ENCODE peak calls at places on chromosomes 11 and 22, in four cellular contexts. One of them, this sample, is unnamed.

GRCh38 chr22:25080855-25081254 is 118.8 kb upstream of the CRYBB3 start:
- DNase-seq in stimulated activated CD4-positive, alpha-beta T cell treated with anti-CD3 and anti-CD28 coated beads, Interleukin-2, amount 100 ng/mL, for 48 hours: no peak
- DNase-seq in cardiac septum: no peak
- DNase-seq in iPS DF 6.9: no peak
- DNase-seq in this sample: no peak

GRCh38 chr11:115222218-115222862 is 281.9 kb downstream of the CADM1 start:
- DNase-seq in cardiac septum: no peak
- DNase-seq in stimulated activated CD4-positive, alpha-beta T cell treated with anti-CD3 and anti-CD28 coated beads, Interleukin-2, amount 100 ng/mL, for 48 hours: no peak
- DNase-seq in iPS DF 6.9: no peak
- DNase-seq in this sample: peak

GRCh38 chr11:95717314-95717713 is 72.3 kb downstream of the FAM76B start:
- DNase-seq in iPS DF 6.9: no peak
- DNase-seq in stimulated activated CD4-positive, alpha-beta T cell treated with anti-CD3 and anti-CD28 coated beads, Interleukin-2, amount 100 ng/mL, for 48 hours: no peak
- DNase-seq in cardiac septum: no peak
- DNase-seq in this sample: no peak

GRCh38 chr11:110715541-110715940 is 3.3 kb upstream of the ARHGAP20 start:
- DNase-seq in iPS DF 6.9: no peak
- DNase-seq in cardiac septum: no peak
- DNase-seq in stimulated activated CD4-positive, alpha-beta T cell treated with anti-CD3 and anti-CD28 coated beads, Interleukin-2, amount 100 ng/mL, for 48 hours: no peak
- DNase-seq in this sample: peak

GRCh38 chr11:4044971-4045646 is 49.5 kb upstream of the RRM1 start:
- DNase-seq in stimulated activated CD4-positive, alpha-beta T cell treated with anti-CD3 and anti-CD28 coated beads, Interleukin-2, amount 100 ng/mL, for 48 hours: no peak
- DNase-seq in cardiac septum: no peak
- DNase-seq in iPS DF 6.9: no peak
- DNase-seq in this sample: no peak

GRCh38 chr22:31083377-31083768 is 2.3 kb downstream of the SMTN start:
- DNase-seq in cardiac septum: no peak
- DNase-seq in iPS DF 6.9: no peak
- DNase-seq in stimulated activated CD4-positive, alpha-beta T cell treated with anti-CD3 and anti-CD28 coated beads, Interleukin-2, amount 100 ng/mL, for 48 hours: no peak
- DNase-seq in this sample: no peak

GRCh38 chr22:47810505-47811500 is 1048.4 kb downstream of the TBC1D22A start:
- DNase-seq in stimulated activated CD4-positive, alpha-beta T cell treated with anti-CD3 and anti-CD28 coated beads, Interleukin-2, amount 100 ng/mL, for 48 hours: no peak
- DNase-seq in iPS DF 6.9: no peak
- DNase-seq in cardiac septum: peak
- DNase-seq in this sample: no peak

GRCh38 chr11:3130269-3131071 is 34.6 kb downstream of the OSBPL5 start:
- DNase-seq in cardiac septum: peak
- DNase-seq in iPS DF 6.9: no peak
- DNase-seq in stimulated activated CD4-positive, alpha-beta T cell treated with anti-CD3 and anti-CD28 coated beads, Interleukin-2, amount 100 ng/mL, for 48 hours: no peak
- DNase-seq in this sample: no peak

GRCh38 chr11:73598719-73599379 is 937 bp upstream of the FAM168A start:
- DNase-seq in cardiac septum: no peak
- DNase-seq in iPS DF 6.9: no peak
- DNase-seq in stimulated activated CD4-positive, alpha-beta T cell treated with anti-CD3 and anti-CD28 coated beads, Interleukin-2, amount 100 ng/mL, for 48 hours: no peak
- DNase-seq in this sample: no peak

GRCh38 chr22:39634530-39635399 is 64.2 kb downstream of the CACNA1I start:
- DNase-seq in iPS DF 6.9: no peak
- DNase-seq in stimulated activated CD4-positive, alpha-beta T cell treated with anti-CD3 and anti-CD28 coated beads, Interleukin-2, amount 100 ng/mL, for 48 hours: peak
- DNase-seq in cardiac septum: no peak
- DNase-seq in this sample: peak

GRCh38 chr11:4826425-4826824 is 5.3 kb downstream of the OR51F2 start:
- DNase-seq in cardiac septum: no peak
- DNase-seq in stimulated activated CD4-positive, alpha-beta T cell treated with anti-CD3 and anti-CD28 coated beads, Interleukin-2, amount 100 ng/mL, for 48 hours: no peak
- DNase-seq in iPS DF 6.9: no peak
- DNase-seq in this sample: peak

GRCh38 chr11:70468256-70469230 is 70.2 kb downstream of the CTTN start:
- DNase-seq in cardiac septum: peak
- DNase-seq in stimulated activated CD4-positive, alpha-beta T cell treated with anti-CD3 and anti-CD28 coated beads, Interleukin-2, amount 100 ng/mL, for 48 hours: no peak
- DNase-seq in iPS DF 6.9: no peak
- DNase-seq in this sample: no peak

GRCh38 chr11:69466039-69466438 is 15.4 kb upstream of the LINC01488 start:
- DNase-seq in cardiac septum: no peak
- DNase-seq in iPS DF 6.9: no peak
- DNase-seq in stimulated activated CD4-positive, alpha-beta T cell treated with anti-CD3 and anti-CD28 coated beads, Interleukin-2, amount 100 ng/mL, for 48 hours: no peak
- DNase-seq in this sample: no peak

GRCh38 chr11:93784935-93785360 is 866 bp downstream of the MED17 start:
- DNase-seq in iPS DF 6.9: no peak
- DNase-seq in cardiac septum: no peak
- DNase-seq in stimulated activated CD4-positive, alpha-beta T cell treated with anti-CD3 and anti-CD28 coated beads, Interleukin-2, amount 100 ng/mL, for 48 hours: no peak
- DNase-seq in this sample: no peak

GRCh38 chr11:93895106-93895862 is 44.9 kb upstream of the VSTM5 start:
- DNase-seq in iPS DF 6.9: peak
- DNase-seq in stimulated activated CD4-positive, alpha-beta T cell treated with anti-CD3 and anti-CD28 coated beads, Interleukin-2, amount 100 ng/mL, for 48 hours: no peak
- DNase-seq in cardiac septum: no peak
- DNase-seq in this sample: peak